ENCODE peak calls at places on chromosomes 6 and 20, in six cellular contexts. One of them, this sample, is unnamed.

GRCh38 chr6:137173501-137173900 is at the start of gene IL22RA2:
- DNase-seq in K562: no peak
- DNase-seq in suprapubic skin: no peak
- DNase-seq in A549: no peak
- DNase-seq in transverse colon: no peak
- DNase-seq in tibial nerve: no peak
- DNase-seq in this sample: no peak

GRCh38 chr20:59948828-59949720 is 8.9 kb downstream of the FAM217B start:
- DNase-seq in tibial nerve: peak; percentile 51
- DNase-seq in K562: peak; percentile 11
- DNase-seq in A549: peak; percentile 57
- DNase-seq in suprapubic skin: no peak
- DNase-seq in transverse colon: no peak
- DNase-seq in this sample: no peak

GRCh38 chr6:141484726-141485125 is 648.0 kb upstream of the GJE1 start:
- DNase-seq in suprapubic skin: no peak
- DNase-seq in A549: no peak
- DNase-seq in transverse colon: peak; percentile 17
- DNase-seq in K562: no peak
- DNase-seq in tibial nerve: no peak
- DNase-seq in this sample: no peak

GRCh38 chr20:11979306-11980128 is 61.8 kb downstream of the BTBD3 start:
- DNase-seq in A549: no peak
- DNase-seq in tibial nerve: no peak
- DNase-seq in transverse colon: no peak
- DNase-seq in suprapubic skin: no peak
- DNase-seq in K562: no peak
- DNase-seq in this sample: no peak

GRCh38 chr20:57835462-57836455 is 125.9 kb upstream of the PMEPA1 start:
- DNase-seq in suprapubic skin: no peak
- DNase-seq in tibial nerve: no peak
- DNase-seq in K562: no peak
- DNase-seq in transverse colon: no peak
- DNase-seq in A549: no peak
- DNase-seq in this sample: no peak

GRCh38 chr6:95593025-95593424 is 15.7 kb downstream of the MANEA start:
- DNase-seq in A549: peak; percentile 40
- DNase-seq in K562: no peak
- DNase-seq in suprapubic skin: no peak
- DNase-seq in tibial nerve: no peak
- DNase-seq in transverse colon: no peak
- DNase-seq in this sample: no peak

GRCh38 chr6:3871939-3872338 is 22.8 kb downstream of the FAM50B start:
- DNase-seq in suprapubic skin: peak; percentile 29
- DNase-seq in transverse colon: no peak
- DNase-seq in K562: no peak
- DNase-seq in A549: no peak
- DNase-seq in tibial nerve: no peak
- DNase-seq in this sample: no peak

GRCh38 chr6:54574671-54575070 is 266.4 kb downstream of the TINAG start:
- DNase-seq in tibial nerve: no peak
- DNase-seq in K562: no peak
- DNase-seq in suprapubic skin: no peak
- DNase-seq in transverse colon: no peak
- DNase-seq in A549: no peak
- DNase-seq in this sample: no peak

GRCh38 chr20:41733151-41733550 is 115.0 kb upstream of the CHD6 start:
- DNase-seq in K562: no peak
- DNase-seq in transverse colon: no peak
- DNase-seq in suprapubic skin: no peak
- DNase-seq in tibial nerve: peak; percentile 6
- DNase-seq in A549: no peak
- DNase-seq in this sample: no peak

GRCh38 chr20:63686492-63687321 is 9.7 kb upstream of the TNFRSF6B start:
- DNase-seq in A549: peak; percentile 69
- DNase-seq in tibial nerve: peak; percentile 75
- DNase-seq in transverse colon: peak; percentile 78
- DNase-seq in K562: no peak
- DNase-seq in suprapubic skin: peak; percentile 87
- DNase-seq in this sample: peak; percentile 65

GRCh38 chr20:10671221-10671849 is 2.5 kb downstream of the JAG1 start:
- DNase-seq in suprapubic skin: peak; percentile 89
- DNase-seq in K562: peak; percentile 24
- DNase-seq in A549: peak; percentile 94
- DNase-seq in transverse colon: peak; percentile 83
- DNase-seq in tibial nerve: peak; percentile 84
- DNase-seq in this sample: peak; percentile 84

GRCh38 chr6:37507690-37508421 is 8.2 kb upstream of the CCDC167 start:
- DNase-seq in K562: no peak
- DNase-seq in tibial nerve: no peak
- DNase-seq in A549: no peak
- DNase-seq in transverse colon: peak; percentile 25
- DNase-seq in suprapubic skin: no peak
- DNase-seq in this sample: no peak

GRCh38 chr6:89239338-89239737 is 22.2 kb upstream of the GABRR1 start:
- DNase-seq in tibial nerve: no peak
- DNase-seq in suprapubic skin: no peak
- DNase-seq in K562: peak; percentile 20
- DNase-seq in transverse colon: peak; percentile 22
- DNase-seq in A549: no peak
- DNase-seq in this sample: no peak

GRCh38 chr6:113558966-113559365 is 298.2 kb upstream of the MARCKS start:
- DNase-seq in suprapubic skin: no peak
- DNase-seq in K562: no peak
- DNase-seq in A549: no peak
- DNase-seq in transverse colon: no peak
- DNase-seq in tibial nerve: no peak
- DNase-seq in this sample: no peak

GRCh38 chr6:106961136-106961535 is 13.4 kb downstream of the CD24 start:
- DNase-seq in A549: no peak
- DNase-seq in tibial nerve: no peak
- DNase-seq in transverse colon: no peak
- DNase-seq in K562: no peak
- DNase-seq in suprapubic skin: no peak
- DNase-seq in this sample: no peak

GRCh38 chr6:169156108-169156821 is 97.4 kb downstream of the THBS2 start:
- DNase-seq in A549: no peak
- DNase-seq in suprapubic skin: peak; percentile 72
- DNase-seq in transverse colon: no peak
- DNase-seq in tibial nerve: no peak
- DNase-seq in K562: no peak
- DNase-seq in this sample: no peak

GRCh38 chr20:53226788-53227187 is 254.6 kb downstream of the TSHZ2 start:
- DNase-seq in suprapubic skin: no peak
- DNase-seq in transverse colon: no peak
- DNase-seq in A549: no peak
- DNase-seq in K562: no peak
- DNase-seq in tibial nerve: no peak
- DNase-seq in this sample: no peak

GRCh38 chr6:111803384-111803783 is 69.9 kb downstream of the FYN start:
- DNase-seq in K562: no peak
- DNase-seq in transverse colon: no peak
- DNase-seq in A549: no peak
- DNase-seq in tibial nerve: no peak
- DNase-seq in suprapubic skin: no peak
- DNase-seq in this sample: no peak
- H3K27ac ChIP-seq in K562: no peak overlapping the region
- H3K27ac ChIP-seq in transverse colon: peak overlapping the region; percentile 72
- H3K27ac ChIP-seq in A549: no peak overlapping the region
- H3K27ac ChIP-seq in tibial nerve: no peak overlapping the region
- H3K27ac ChIP-seq in suprapubic skin: no peak overlapping the region
- H3K27ac ChIP-seq in this sample: no peak overlapping the region

DNA sequence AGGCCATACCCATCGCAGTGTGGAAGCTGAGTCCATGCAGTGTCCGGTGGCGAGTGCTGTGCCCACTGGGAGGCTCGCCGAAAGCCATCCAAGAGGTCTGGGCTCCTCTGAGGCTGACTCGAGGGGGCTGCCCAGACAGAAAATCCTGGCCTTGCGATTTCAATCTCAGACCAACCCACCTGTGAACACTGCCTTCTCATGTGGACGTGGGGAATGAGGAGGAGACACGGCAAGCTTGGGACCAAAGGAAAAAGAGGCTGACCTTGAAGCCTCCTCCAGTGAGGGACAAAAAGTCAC is 157.2 kb upstream of the AFDN start:
- DNase-seq in A549: no peak
- DNase-seq in K562: no peak
- DNase-seq in transverse colon: no peak
- DNase-seq in tibial nerve: no peak
- DNase-seq in suprapubic skin: no peak
- DNase-seq in this sample: no peak
- H3K9me3 ChIP-seq in A549: no peaks in the 10 kb centered on the region
- H3K9me3 ChIP-seq in K562: peaks cover 8% of the 10 kb centered on the region
- H3K9me3 ChIP-seq in transverse colon: no peaks in the 10 kb centered on the region
- H3K9me3 ChIP-seq in tibial nerve: no peaks in the 10 kb centered on the region
- H3K9me3 ChIP-seq in suprapubic skin: no peaks in the 10 kb centered on the region
- H3K9me3 ChIP-seq in this sample: no peaks in the 10 kb centered on the region

GRCh38 chr20:8313073-8313472 is 181.0 kb downstream of the PLCB1 start:
- DNase-seq in A549: no peak
- DNase-seq in tibial nerve: no peak
- DNase-seq in transverse colon: no peak
- DNase-seq in K562: no peak
- DNase-seq in suprapubic skin: no peak
- DNase-seq in this sample: no peak

GRCh38 chr20:8306916-8307315 is 174.8 kb downstream of the PLCB1 start:
- DNase-seq in transverse colon: no peak
- DNase-seq in suprapubic skin: no peak
- DNase-seq in A549: no peak
- DNase-seq in tibial nerve: no peak
- DNase-seq in K562: no peak
- DNase-seq in this sample: no peak

GRCh38 chr20:8305449-8305978 is 173.4 kb downstream of the PLCB1 start:
- DNase-seq in K562: peak; percentile 34
- DNase-seq in A549: peak; percentile 71
- DNase-seq in suprapubic skin: no peak
- DNase-seq in transverse colon: peak; percentile 53
- DNase-seq in tibial nerve: peak; percentile 25
- DNase-seq in this sample: no peak

GRCh38 chr20:8310618-8311017 is 178.6 kb downstream of the PLCB1 start:
- DNase-seq in K562: no peak
- DNase-seq in suprapubic skin: no peak
- DNase-seq in tibial nerve: no peak
- DNase-seq in transverse colon: no peak
- DNase-seq in A549: no peak
- DNase-seq in this sample: no peak

GRCh38 chr20:8309638-8310037 is 177.6 kb downstream of the PLCB1 start:
- DNase-seq in suprapubic skin: no peak
- DNase-seq in transverse colon: no peak
- DNase-seq in tibial nerve: no peak
- DNase-seq in A549: no peak
- DNase-seq in K562: no peak
- DNase-seq in this sample: no peak
- TF ChIP-seq EP300 in suprapubic skin: no peak
- TF ChIP-seq EP300 in transverse colon: no peak
- TF ChIP-seq EP300 in tibial nerve: no peak
- TF ChIP-seq EP300 in A549: no peak
- TF ChIP-seq EP300 in K562: no peak
- TF ChIP-seq EP300 in this sample: no peak

GRCh38 chr20:20138301-20139064 is 86.2 kb downstream of the CFAP61 start:
- DNase-seq in transverse colon: no peak
- DNase-seq in tibial nerve: no peak
- DNase-seq in suprapubic skin: peak; percentile 59
- DNase-seq in K562: no peak
- DNase-seq in A549: no peak
- DNase-seq in this sample: no peak

GRCh38 chr20:20137851-20138250 is 85.5 kb downstream of the CFAP61 start:
- DNase-seq in K562: no peak
- DNase-seq in transverse colon: no peak
- DNase-seq in A549: no peak
- DNase-seq in suprapubic skin: no peak
- DNase-seq in tibial nerve: no peak
- DNase-seq in this sample: no peak

GRCh38 chr20:20143165-20143564 is 90.8 kb downstream of the CFAP61 start:
- DNase-seq in K562: no peak
- DNase-seq in A549: no peak
- DNase-seq in tibial nerve: no peak
- DNase-seq in transverse colon: no peak
- DNase-seq in suprapubic skin: no peak
- DNase-seq in this sample: no peak

GRCh38 chr20:20136313-20136712 is 84.0 kb downstream of the CFAP61 start:
- DNase-seq in tibial nerve: no peak
- DNase-seq in K562: no peak
- DNase-seq in suprapubic skin: no peak
- DNase-seq in transverse colon: no peak
- DNase-seq in A549: no peak
- DNase-seq in this sample: no peak

DNA sequence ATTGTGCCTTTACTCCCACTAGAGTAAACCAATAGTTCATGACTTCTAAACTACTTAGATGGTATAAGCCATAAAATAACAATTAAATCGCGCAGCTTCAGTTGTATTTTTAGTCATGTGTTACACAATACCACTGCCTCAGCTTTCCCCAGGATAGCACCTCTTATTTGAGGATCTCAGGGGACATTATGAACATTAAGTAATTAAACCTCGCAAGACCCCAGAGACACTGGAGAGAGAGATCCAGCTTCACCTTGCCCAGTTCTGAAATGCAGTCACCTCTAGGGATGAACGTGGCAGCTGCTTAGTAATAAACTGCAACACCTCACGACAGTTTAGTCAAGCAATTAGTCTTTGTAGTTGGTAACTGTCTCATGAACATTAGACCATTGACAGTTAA is 87.1 kb downstream of the CFAP61 start:
- DNase-seq in tibial nerve: no peak
- DNase-seq in A549: no peak
- DNase-seq in transverse colon: no peak
- DNase-seq in suprapubic skin: no peak
- DNase-seq in K562: no peak
- DNase-seq in this sample: no peak
- H3K27ac ChIP-seq in tibial nerve: no peak overlapping the region
- H3K27ac ChIP-seq in A549: no peak overlapping the region
- H3K27ac ChIP-seq in transverse colon: no peak overlapping the region
- H3K27ac ChIP-seq in suprapubic skin: no peak overlapping the region
- H3K27ac ChIP-seq in K562: no peak overlapping the region
- H3K27ac ChIP-seq in this sample: no peak overlapping the region

DNA sequence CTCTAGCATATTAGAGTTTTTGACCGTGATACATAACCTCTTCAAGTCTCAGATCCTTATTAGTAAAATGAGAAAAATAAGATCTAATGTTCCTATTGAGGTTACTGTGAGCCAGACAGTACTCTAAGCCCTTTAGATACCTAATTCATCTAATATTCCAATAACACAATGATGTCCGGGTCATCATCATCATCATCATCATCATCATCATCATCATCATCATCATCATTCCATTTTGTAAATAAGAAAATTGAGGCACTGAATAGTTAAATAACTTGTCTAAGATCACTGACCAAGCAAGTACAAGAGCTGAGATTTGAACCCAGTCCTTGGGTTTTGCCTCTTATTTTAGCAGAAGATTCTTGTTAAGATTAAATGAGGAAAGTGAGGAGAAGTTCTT is 643.0 kb downstream of the HDGFL1 start:
- DNase-seq in K562: no peak
- DNase-seq in transverse colon: no peak
- DNase-seq in suprapubic skin: no peak
- DNase-seq in tibial nerve: no peak
- DNase-seq in A549: no peak
- DNase-seq in this sample: no peak
- H3K9me3 ChIP-seq in K562: no peaks in the 10 kb centered on the region
- H3K9me3 ChIP-seq in transverse colon: no peaks in the 10 kb centered on the region
- H3K9me3 ChIP-seq in suprapubic skin: no peaks in the 10 kb centered on the region
- H3K9me3 ChIP-seq in tibial nerve: no peaks in the 10 kb centered on the region
- H3K9me3 ChIP-seq in A549: no peaks in the 10 kb centered on the region
- H3K9me3 ChIP-seq in this sample: no peaks in the 10 kb centered on the region

This sample was measured in ovary.